ENCODE peak calls at places on chromosomes 3 and 15, in seven cellular contexts. One of them, this sample, is unnamed.
A peak's percentile ranks its signal among the peaks of the same experiment; 100 is the strongest.

GRCh38 chr3:195212033-195212748 is 58.8 kb downstream of the XXYLT1 start:
- DNase-seq in GM12891: no peak
- DNase-seq in H1: no peak
- DNase-seq in GM12878: no peak
- DNase-seq in HepG2: no peak
- DNase-seq in GM12892: no peak
- DNase-seq in K562: no peak
- DNase-seq in this sample: no peak

GRCh38 chr3:169260296-169260695 is 403.2 kb downstream of the MECOM start:
- DNase-seq in GM12891: no peak
- DNase-seq in H1: no peak
- DNase-seq in GM12878: no peak
- DNase-seq in HepG2: no peak
- DNase-seq in GM12892: no peak
- DNase-seq in K562: no peak
- DNase-seq in this sample: no peak

GRCh38 chr3:126180477-126181397 is at the start of gene ALDH1L1:
- DNase-seq in GM12891: no peak
- DNase-seq in H1: peak; percentile 84
- DNase-seq in GM12878: no peak
- DNase-seq in HepG2: peak; percentile 69
- DNase-seq in GM12892: no peak
- DNase-seq in K562: no peak
- DNase-seq in this sample: peak; percentile 76

GRCh38 chr15:68096099-68096498 is 42.0 kb downstream of the PIAS1 start:
- DNase-seq in GM12891: no peak
- DNase-seq in H1: no peak
- DNase-seq in GM12878: no peak
- DNase-seq in HepG2: no peak
- DNase-seq in GM12892: no peak
- DNase-seq in K562: no peak
- DNase-seq in this sample: no peak

GRCh38 chr15:58852347-58852746 is 81.1 kb downstream of the SLTM start:
- DNase-seq in GM12891: no peak
- DNase-seq in H1: no peak
- DNase-seq in GM12878: no peak
- DNase-seq in HepG2: peak; percentile 42
- DNase-seq in GM12892: no peak
- DNase-seq in K562: peak; percentile 18
- DNase-seq in this sample: no peak

GRCh38 chr3:144324061-144324460 is 352.4 kb downstream of the DIPK2A start:
- DNase-seq in GM12891: no peak
- DNase-seq in H1: no peak
- DNase-seq in GM12878: no peak
- DNase-seq in HepG2: no peak
- DNase-seq in GM12892: no peak
- DNase-seq in K562: no peak
- DNase-seq in this sample: no peak

GRCh38 chr15:52378746-52379394 is 83.3 kb upstream of the MYO5C start:
- DNase-seq in GM12891: peak; percentile 23
- DNase-seq in H1: no peak
- DNase-seq in GM12878: peak; percentile 77
- DNase-seq in HepG2: no peak
- DNase-seq in GM12892: no peak
- DNase-seq in K562: no peak
- DNase-seq in this sample: no peak

GRCh38 chr3:36774072-36774471 is 9.7 kb upstream of the DCLK3 start:
- DNase-seq in GM12891: no peak
- DNase-seq in H1: no peak
- DNase-seq in GM12878: no peak
- DNase-seq in HepG2: no peak
- DNase-seq in GM12892: no peak
- DNase-seq in K562: no peak
- DNase-seq in this sample: no peak

GRCh38 chr3:79906106-79906505 is 138.3 kb upstream of the ROBO1 start:
- DNase-seq in GM12891: no peak
- DNase-seq in H1: no peak
- DNase-seq in GM12878: no peak
- DNase-seq in HepG2: no peak
- DNase-seq in GM12892: no peak
- DNase-seq in K562: no peak
- DNase-seq in this sample: no peak

GRCh38 chr3:18717588-18717987 is 292.4 kb upstream of the SATB1 start:
- DNase-seq in GM12891: no peak
- DNase-seq in H1: no peak
- DNase-seq in GM12878: no peak
- DNase-seq in HepG2: no peak
- DNase-seq in GM12892: no peak
- DNase-seq in K562: no peak
- DNase-seq in this sample: no peak

GRCh38 chr15:52789601-52790165 is 453 bp downstream of the ONECUT1 start:
- DNase-seq in GM12891: no peak
- DNase-seq in H1: peak; percentile 67
- DNase-seq in GM12878: no peak
- DNase-seq in HepG2: no peak
- DNase-seq in GM12892: no peak
- DNase-seq in K562: no peak
- DNase-seq in this sample: peak; percentile 67

GRCh38 chr3:69688400-69688799 is 50.9 kb upstream of the MITF start:
- DNase-seq in GM12891: no peak
- DNase-seq in H1: no peak
- DNase-seq in GM12878: no peak
- DNase-seq in HepG2: no peak
- DNase-seq in GM12892: no peak
- DNase-seq in K562: no peak
- DNase-seq in this sample: no peak

GRCh38 chr3:110736332-110736731 is 335.3 kb upstream of the NECTIN3 start:
- DNase-seq in GM12891: no peak
- DNase-seq in H1: no peak
- DNase-seq in GM12878: peak; percentile 1
- DNase-seq in HepG2: no peak
- DNase-seq in GM12892: no peak
- DNase-seq in K562: no peak
- DNase-seq in this sample: no peak

GRCh38 chr3:40464339-40465110 is 7.4 kb downstream of the RPL14 start:
- DNase-seq in GM12891: no peak
- DNase-seq in H1: no peak
- DNase-seq in GM12878: no peak
- DNase-seq in HepG2: no peak
- DNase-seq in GM12892: no peak
- DNase-seq in K562: no peak
- DNase-seq in this sample: no peak

GRCh38 chr3:15291589-15292541 is 40.5 kb downstream of the SH3BP5 start:
- DNase-seq in GM12891: peak; percentile 47
- DNase-seq in H1: no peak
- DNase-seq in GM12878: peak; percentile 89
- DNase-seq in HepG2: no peak
- DNase-seq in GM12892: peak; percentile 52
- DNase-seq in K562: no peak
- DNase-seq in this sample: no peak

GRCh38 chr3:109234300-109234699 is 82.0 kb downstream of the DPPA2 start:
- DNase-seq in GM12891: no peak
- DNase-seq in H1: peak; percentile 60
- DNase-seq in GM12878: no peak
- DNase-seq in HepG2: no peak
- DNase-seq in GM12892: no peak
- DNase-seq in K562: no peak
- DNase-seq in this sample: no peak

GRCh38 chr3:129015388-129016105 is 14.4 kb downstream of the EFCC1 start:
- DNase-seq in GM12891: no peak
- DNase-seq in H1: no peak
- DNase-seq in GM12878: no peak
- DNase-seq in HepG2: no peak
- DNase-seq in GM12892: no peak
- DNase-seq in K562: peak; percentile 69
- DNase-seq in this sample: no peak

GRCh38 chr3:10375296-10376053 is 54.6 kb upstream of the SEC13 start:
- DNase-seq in GM12891: no peak
- DNase-seq in H1: no peak
- DNase-seq in GM12878: no peak
- DNase-seq in HepG2: no peak
- DNase-seq in GM12892: no peak
- DNase-seq in K562: no peak
- DNase-seq in this sample: no peak

GRCh38 chr15:63969652-63970421 is 76.4 kb downstream of the DAPK2 start:
- DNase-seq in GM12891: no peak
- DNase-seq in H1: peak; percentile 23
- DNase-seq in GM12878: no peak
- DNase-seq in HepG2: peak; percentile 13
- DNase-seq in GM12892: no peak
- DNase-seq in K562: peak; percentile 23
- DNase-seq in this sample: no peak
- TF ChIP-seq TAF1 in GM12891: no peak
- TF ChIP-seq TAF1 in H1: no peak
- TF ChIP-seq TAF1 in GM12878: no peak
- TF ChIP-seq TAF1 in HepG2: no peak
- TF ChIP-seq TAF1 in GM12892: no peak
- TF ChIP-seq TAF1 in K562: no peak
- TF ChIP-seq TAF1 in this sample: no peak

GRCh38 chr15:39587291-39587909 is 6.5 kb downstream of the THBS1 start:
- DNase-seq in GM12891: no peak
- DNase-seq in H1: no peak
- DNase-seq in GM12878: no peak
- DNase-seq in HepG2: no peak
- DNase-seq in GM12892: no peak
- DNase-seq in K562: no peak
- DNase-seq in this sample: no peak

GRCh38 chr15:39586387-39587171 is 5.7 kb downstream of the THBS1 start:
- DNase-seq in GM12891: no peak
- DNase-seq in H1: no peak
- DNase-seq in GM12878: no peak
- DNase-seq in HepG2: no peak
- DNase-seq in GM12892: no peak
- DNase-seq in K562: no peak
- DNase-seq in this sample: no peak

GRCh38 chr15:39589193-39589814 is 8.4 kb downstream of the THBS1 start:
- DNase-seq in GM12891: no peak
- DNase-seq in H1: no peak
- DNase-seq in GM12878: no peak
- DNase-seq in HepG2: no peak
- DNase-seq in GM12892: no peak
- DNase-seq in K562: no peak
- DNase-seq in this sample: no peak

GRCh38 chr15:39588531-39589192 is 7.8 kb downstream of the THBS1 start:
- DNase-seq in GM12891: no peak
- DNase-seq in H1: no peak
- DNase-seq in GM12878: no peak
- DNase-seq in HepG2: no peak
- DNase-seq in GM12892: no peak
- DNase-seq in K562: no peak
- DNase-seq in this sample: no peak

GRCh38 chr15:39587910-39588530 is 7.1 kb downstream of the THBS1 start:
- DNase-seq in GM12891: no peak
- DNase-seq in H1: no peak
- DNase-seq in GM12878: no peak
- DNase-seq in HepG2: no peak
- DNase-seq in GM12892: no peak
- DNase-seq in K562: no peak
- DNase-seq in this sample: no peak
- TF ChIP-seq TAF1 in GM12891: no peak
- TF ChIP-seq TAF1 in H1: no peak
- TF ChIP-seq TAF1 in GM12878: no peak
- TF ChIP-seq TAF1 in HepG2: no peak
- TF ChIP-seq TAF1 in GM12892: no peak
- TF ChIP-seq TAF1 in K562: no peak
- TF ChIP-seq TAF1 in this sample: no peak

GRCh38 chr15:85533949-85534543 is 153.6 kb downstream of the AKAP13 start:
- DNase-seq in GM12891: no peak
- DNase-seq in H1: no peak
- DNase-seq in GM12878: no peak
- DNase-seq in HepG2: no peak
- DNase-seq in GM12892: no peak
- DNase-seq in K562: no peak
- DNase-seq in this sample: no peak
- TF ChIP-seq TAF1 in GM12891: no peak
- TF ChIP-seq TAF1 in H1: no peak
- TF ChIP-seq TAF1 in GM12878: no peak
- TF ChIP-seq TAF1 in HepG2: no peak
- TF ChIP-seq TAF1 in GM12892: no peak
- TF ChIP-seq TAF1 in K562: no peak
- TF ChIP-seq TAF1 in this sample: no peak

DNA sequence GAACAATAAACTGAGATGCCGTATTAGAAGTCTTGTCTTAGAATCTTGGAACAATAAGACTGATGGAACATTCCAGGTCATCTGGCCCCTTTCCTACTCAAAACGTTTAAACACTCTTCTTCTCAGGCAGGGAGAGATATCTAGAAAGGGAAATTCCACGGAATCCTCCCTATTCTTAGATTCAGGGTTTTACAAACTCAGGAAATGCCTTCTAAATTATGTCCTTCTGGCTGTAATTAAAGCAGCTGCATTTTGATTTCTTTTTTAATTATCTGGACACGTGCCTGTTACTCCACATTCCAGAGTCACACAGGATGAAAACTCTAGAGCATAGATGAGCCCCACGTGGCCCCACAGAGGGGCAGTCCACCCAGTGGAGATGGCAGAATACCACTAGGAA is 41.5 kb upstream of the MTMR10 start:
- DNase-seq in GM12891: no peak
- DNase-seq in H1: no peak
- DNase-seq in GM12878: no peak
- DNase-seq in HepG2: no peak
- DNase-seq in GM12892: no peak
- DNase-seq in K562: no peak
- DNase-seq in this sample: no peak
- TF ChIP-seq TAF1 in GM12891: no peak
- TF ChIP-seq TAF1 in H1: no peak
- TF ChIP-seq TAF1 in GM12878: no peak
- TF ChIP-seq TAF1 in HepG2: no peak
- TF ChIP-seq TAF1 in GM12892: no peak
- TF ChIP-seq TAF1 in K562: no peak
- TF ChIP-seq TAF1 in this sample: no peak

DNA sequence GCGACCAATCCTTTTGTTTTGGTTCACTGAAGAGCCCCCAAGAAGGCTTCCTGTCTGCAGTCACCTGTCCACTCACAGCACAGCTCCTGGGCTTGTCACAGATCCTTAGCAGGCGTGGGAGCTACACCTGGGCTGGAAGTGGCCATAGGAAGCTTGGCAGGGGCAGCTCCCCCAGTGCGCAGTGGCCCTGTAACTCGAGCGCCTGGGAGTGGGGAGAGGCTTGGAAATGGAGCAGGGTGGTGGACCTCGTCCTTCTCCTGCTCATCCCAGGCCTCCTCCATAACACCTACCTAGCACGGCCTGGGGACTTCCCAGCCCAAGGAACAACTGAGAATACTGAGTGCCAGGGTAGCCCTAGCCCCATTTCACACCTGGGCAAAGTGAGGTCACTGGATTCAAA is 19.3 kb upstream of the TGM5 start:
- DNase-seq in GM12891: no peak
- DNase-seq in H1: no peak
- DNase-seq in GM12878: no peak
- DNase-seq in HepG2: no peak
- DNase-seq in GM12892: no peak
- DNase-seq in K562: no peak
- DNase-seq in this sample: no peak
- TF ChIP-seq TAF1 in GM12891: no peak
- TF ChIP-seq TAF1 in H1: no peak
- TF ChIP-seq TAF1 in GM12878: no peak
- TF ChIP-seq TAF1 in HepG2: no peak
- TF ChIP-seq TAF1 in GM12892: no peak
- TF ChIP-seq TAF1 in K562: no peak
- TF ChIP-seq TAF1 in this sample: no peak